ENCODE peak calls at places on chromosome 1, in five cellular contexts. L, W, N, Q and H are unnamed samples.

GRCh38 chr1:35319988-35320713 is 51.6 kb downstream of the ZMYM4 start:
- DNase-seq in L (no peak), W (peak), N (no peak), Q (no peak), H (no peak)

GRCh38 chr1:198880818-198881597 is 242.2 kb downstream of the PTPRC start:
- DNase-seq in L (peak), W (no peak), N (peak), Q (no peak), H (no peak)

GRCh38 chr1:57164584-57164983 is 198.8 kb upstream of the C8B start:
- DNase-seq in L (no peak), W (no peak), N (no peak), Q (no peak), H (no peak)

GRCh38 chr1:85566890-85567289 is 13.7 kb upstream of the CCN1 start:
- DNase-seq in L (no peak), W (no peak), N (no peak), Q (no peak), H (no peak)

GRCh38 chr1:40438391-40439015 is 11.8 kb upstream of the ZFP69B start:
- DNase-seq in L (peak), W (no peak), N (no peak), Q (no peak), H (no peak)

GRCh38 chr1:14826172-14826636 is 227.7 kb downstream of the KAZN start:
- DNase-seq in L (no peak), W (no peak), N (peak), Q (no peak), H (no peak)

GRCh38 chr1:166975361-166976129 is at the start of gene ILDR2:
- DNase-seq in L (peak), W (peak), N (no peak), Q (peak), H (peak)

GRCh38 chr1:56911539-56911938 is 54.3 kb downstream of the C8B start:
- DNase-seq in L (no peak), W (no peak), N (no peak), Q (no peak), H (no peak)

GRCh38 chr1:94329276-94329675 is 88.9 kb upstream of the ABCD3 start:
- DNase-seq in L (no peak), W (no peak), N (no peak), Q (no peak), H (no peak)

GRCh38 chr1:150973258-150973825 is 1.3 kb downstream of the CERS2 start:
- DNase-seq in L (no peak), W (peak), N (no peak), Q (no peak), H (no peak)

GRCh38 chr1:63669151-63669961 is 76.1 kb downstream of the PGM1 start:
- DNase-seq in L (no peak), W (no peak), N (no peak), Q (no peak), H (no peak)

GRCh38 chr1:152565115-152565514 is 1.5 kb downstream of the LCE3E start:
- DNase-seq in L (no peak), W (no peak), N (no peak), Q (no peak), H (no peak)

GRCh38 chr1:37673920-37674319 is 18.4 kb upstream of the CDCA8 start:
- DNase-seq in L (no peak), W (no peak), N (no peak), Q (no peak), H (no peak)

GRCh38 chr1:56923207-56923606 is 42.6 kb downstream of the C8B start:
- DNase-seq in L (no peak), W (no peak), N (no peak), Q (no peak), H (no peak)

GRCh38 chr1:30928789-30929134 is 20.2 kb upstream of the SDC3 start:
- DNase-seq in L (no peak), W (no peak), N (no peak), Q (no peak), H (no peak)

GRCh38 chr1:63914241-63914640 is 140.4 kb downstream of the ROR1 start:
- DNase-seq in L (no peak), W (no peak), N (no peak), Q (no peak), H (no peak)